ENCODE peak calls at places on chromosomes 11 and 22, in four cellular contexts. Q, B, G and O are unnamed samples.

GRCh38 chr11:45354976-45355705 is 69.0 kb upstream of the SYT13 start:
- DNase-seq in Q (peak), G (peak), B (no peak), O (peak)

GRCh38 chr22:17237031-17237668 is 17.9 kb upstream of the ADA2 start:
- DNase-seq in G (no peak), B (no peak), Q (no peak), O (no peak)

GRCh38 chr11:3826721-3827120 is 14.0 kb downstream of the RHOG start:
- DNase-seq in B (no peak), G (no peak), Q (no peak), O (no peak)

GRCh38 chr22:25410849-25411248 is 153.6 kb upstream of the GRK3 start:
- DNase-seq in Q (no peak), B (no peak), G (no peak), O (no peak)

GRCh38 chr11:66316849-66317251 is at the start of gene CD248:
- DNase-seq in Q (peak), B (no peak), G (peak), O (peak)

GRCh38 chr11:102986815-102987214 is 31.3 kb upstream of the MMP13 start:
- DNase-seq in Q (peak), B (no peak), G (no peak), O (peak)

GRCh38 chr11:96200243-96200642 is 142.8 kb downstream of the MAML2 start:
- DNase-seq in G (peak), Q (peak), B (peak), O (peak)

GRCh38 chr11:98100689-98101088 is 920.1 kb upstream of the CNTN5 start:
- DNase-seq in B (no peak), G (no peak), Q (no peak), O (no peak)

GRCh38 chr11:56890584-56891305 is 98.0 kb upstream of the OR5AK2 start:
- DNase-seq in G (no peak), B (no peak), Q (no peak), O (no peak)

GRCh38 chr11:76793391-76793811 is 10.2 kb downstream of the TSKU start:
- DNase-seq in G (no peak), B (no peak), Q (no peak), O (peak)

GRCh38 chr11:45332486-45332934 is 46.4 kb upstream of the SYT13 start:
- DNase-seq in B (no peak), Q (peak), G (peak), O (peak)

GRCh38 chr11:86805873-86806310 is 5.5 kb downstream of the PRSS23 start:
- DNase-seq in B (no peak), G (no peak), Q (no peak), O (no peak)

GRCh38 chr11:38156495-38157146 is 1558.6 kb upstream of the RAG2 start:
- DNase-seq in Q (no peak), G (no peak), B (no peak), O (no peak)

GRCh38 chr11:15819679-15820286 is 536.6 kb downstream of the SOX6 start:
- DNase-seq in G (peak), B (no peak), Q (peak), O (peak)

GRCh38 chr22:44975444-44976262 is 34.2 kb downstream of the PHF21B start:
- DNase-seq in G (peak), B (peak), Q (peak), O (peak)

GRCh38 chr11:88292156-88292844 is 45.2 kb downstream of the CTSC start:
- DNase-seq in B (no peak), G (no peak), Q (peak), O (peak)

GRCh38 chr11:13140028-13140870 is 131.1 kb downstream of the RASSF10 start:
- DNase-seq in Q (peak), B (no peak), G (no peak), O (peak)

GRCh38 chr22:37496651-37497599 is 10.7 kb upstream of the MFNG start:
- DNase-seq in Q (peak), B (peak), G (peak), O (peak)

DNA sequence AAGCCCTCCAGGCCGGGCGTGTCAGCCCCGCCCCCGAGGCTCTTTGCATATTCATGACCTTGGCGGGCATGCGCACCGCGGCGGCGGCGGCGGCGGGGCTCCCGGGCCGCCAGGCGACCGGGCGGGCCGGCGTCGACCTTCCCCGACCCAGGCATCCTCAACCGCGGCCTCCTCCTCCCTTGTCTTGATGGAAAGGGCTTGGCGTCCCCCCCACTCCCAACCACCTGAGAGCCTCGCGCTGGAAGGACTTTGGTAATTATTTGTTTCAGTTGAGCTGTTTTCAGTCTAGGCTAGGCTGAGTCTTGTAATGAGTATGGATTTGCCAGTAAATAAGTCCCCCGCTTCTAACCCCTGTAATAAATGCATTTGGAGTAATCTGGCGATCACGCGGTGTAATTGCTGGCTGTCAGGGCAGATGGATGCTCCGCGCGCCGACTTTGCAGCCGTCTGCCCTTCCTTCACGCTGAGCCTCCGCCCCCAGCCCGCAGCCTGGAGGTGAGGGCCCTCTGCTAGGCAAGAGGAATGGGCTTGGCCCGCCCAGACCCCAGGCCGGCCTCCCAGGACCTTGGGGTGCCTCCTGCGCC is 25.2 kb downstream of the FLRT1 start:
- DNase-seq in G (peak), Q (no peak), B (no peak), O (peak)
- H3K4me3 ChIP-seq in G (no peak), Q (peak), B (peak), O (peak)

DNA sequence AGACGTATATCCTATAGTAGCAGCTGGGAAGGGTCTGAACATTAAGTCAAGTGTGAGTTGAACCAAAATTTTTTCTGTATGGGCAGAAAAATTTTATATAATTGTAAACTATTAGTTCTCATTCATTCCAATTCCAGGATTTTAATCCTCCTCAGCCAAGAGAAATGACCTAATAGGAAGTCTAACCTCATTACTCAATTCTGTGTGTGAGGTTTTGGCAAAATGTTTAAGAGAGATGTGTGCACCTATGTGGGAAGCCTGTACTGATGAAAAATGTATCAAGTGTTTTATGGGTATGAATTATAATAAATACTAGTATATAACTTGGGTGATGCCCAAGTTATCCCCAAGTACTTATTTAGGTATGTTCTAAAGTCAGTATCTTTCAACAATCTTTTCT is 311.6 kb upstream of the PITPNB start:
- DNase-seq in G (no peak), B (no peak), Q (peak), O (no peak)
- H3K4me3 ChIP-seq in G (no peak), B (no peak), Q (no peak), O (no peak)

GRCh38 chr22:24145446-24146189 is 35.7 kb upstream of the SUSD2 start:
- DNase-seq in G (peak), Q (no peak), B (no peak), O (no peak)

GRCh38 chr22:24144471-24145115 is 36.7 kb upstream of the SUSD2 start:
- DNase-seq in B (no peak), Q (no peak), G (no peak), O (no peak)

GRCh38 chr22:24142241-24142640 is 39.0 kb upstream of the SUSD2 start:
- DNase-seq in G (peak), Q (no peak), B (no peak), O (no peak)

GRCh38 chr22:24142831-24143230 is 38.5 kb upstream of the SUSD2 start:
- DNase-seq in B (no peak), G (no peak), Q (no peak), O (no peak)

DNA sequence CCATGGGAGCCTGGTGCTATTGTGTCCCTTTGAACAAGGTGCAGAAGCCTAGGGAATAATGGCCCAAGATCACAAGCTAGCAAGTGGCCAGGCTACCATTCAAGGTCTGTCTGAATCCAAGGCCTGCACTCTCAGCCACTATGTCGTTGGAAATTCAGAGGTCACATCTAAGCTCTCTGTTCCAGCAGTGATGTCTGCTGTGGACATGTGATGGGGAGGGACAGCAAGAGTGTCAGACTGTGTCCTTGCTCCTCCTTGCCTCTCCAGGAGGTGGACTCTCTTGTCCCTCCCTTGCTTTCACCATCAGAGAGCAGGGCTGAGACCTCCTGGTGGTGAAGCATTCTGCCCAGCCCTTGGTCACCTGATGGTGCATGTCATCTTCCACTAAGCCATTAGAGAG is 37.2 kb upstream of the SUSD2 start:
- DNase-seq in Q (no peak), G (no peak), B (no peak), O (no peak)
- H3K4me3 ChIP-seq in Q (no peak), G (no peak), B (no peak), O (no peak)

GRCh38 chr22:30922151-30922611 is 46.4 kb downstream of the MORC2 start:
- DNase-seq in G (no peak), B (no peak), Q (peak), O (peak)
- H3K4me3 ChIP-seq in G (no peak), B (peak), Q (peak), O (peak)

DNA sequence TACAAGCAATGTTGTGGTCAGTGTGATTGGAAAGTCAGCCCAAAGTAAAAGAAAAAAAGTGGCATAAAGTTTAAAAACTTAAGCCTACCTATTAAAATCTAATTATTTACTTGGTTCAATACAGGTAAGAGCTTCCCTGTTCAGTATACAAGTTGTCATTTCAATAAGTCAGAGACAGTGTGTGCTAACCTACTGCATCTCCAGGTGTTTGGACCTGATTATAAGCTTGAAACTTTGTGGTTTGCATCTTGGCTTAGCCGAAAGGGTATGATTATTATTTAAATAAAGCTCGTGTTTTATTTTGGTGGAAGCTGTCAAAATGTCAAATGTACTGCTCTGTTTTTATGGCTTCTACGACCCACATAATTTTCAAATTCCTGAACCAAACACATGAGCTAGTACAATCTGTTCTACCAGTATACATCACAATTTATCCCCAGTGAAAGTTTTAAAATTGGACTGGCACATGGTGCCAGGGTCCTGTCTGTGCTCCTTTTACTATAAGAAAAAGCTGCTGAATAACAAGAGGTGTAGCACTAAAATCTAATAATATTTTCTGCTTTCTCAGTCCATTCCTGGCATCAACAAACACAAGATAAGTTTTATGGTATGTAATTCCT is 103.9 kb upstream of the ANO3 start:
- DNase-seq in B (no peak), Q (no peak), G (no peak), O (no peak)
- H3K4me3 ChIP-seq in B (no peak), Q (no peak), G (no peak), O (no peak)

GRCh38 chr22:35384973-35385588 is 4.2 kb downstream of the HMOX1 start:
- DNase-seq in Q (no peak), B (no peak), G (no peak), O (no peak)
- H3K4me3 ChIP-seq in Q (no peak), B (no peak), G (no peak), O (no peak)

GRCh38 chr22:19959587-19960490 is 18.2 kb upstream of the TXNRD2 start:
- DNase-seq in B (no peak), Q (no peak), G (no peak), O (no peak)
- H3K4me3 ChIP-seq in B (no peak), Q (no peak), G (no peak), O (no peak)

GRCh38 chr11:59208956-59209355 is 3.8 kb downstream of the MPEG1 start:
- DNase-seq in B (no peak), Q (peak), G (no peak), O (peak)
- H3K4me3 ChIP-seq in B (no peak), Q (no peak), G (no peak), O (no peak)

GRCh38 chr11:124751391-124751740 is 689 bp downstream of the VSIG2 start:
- DNase-seq in B (no peak), Q (no peak), G (no peak), O (no peak)
- H3K4me3 ChIP-seq in B (no peak), Q (no peak), G (no peak), O (no peak)

DNA sequence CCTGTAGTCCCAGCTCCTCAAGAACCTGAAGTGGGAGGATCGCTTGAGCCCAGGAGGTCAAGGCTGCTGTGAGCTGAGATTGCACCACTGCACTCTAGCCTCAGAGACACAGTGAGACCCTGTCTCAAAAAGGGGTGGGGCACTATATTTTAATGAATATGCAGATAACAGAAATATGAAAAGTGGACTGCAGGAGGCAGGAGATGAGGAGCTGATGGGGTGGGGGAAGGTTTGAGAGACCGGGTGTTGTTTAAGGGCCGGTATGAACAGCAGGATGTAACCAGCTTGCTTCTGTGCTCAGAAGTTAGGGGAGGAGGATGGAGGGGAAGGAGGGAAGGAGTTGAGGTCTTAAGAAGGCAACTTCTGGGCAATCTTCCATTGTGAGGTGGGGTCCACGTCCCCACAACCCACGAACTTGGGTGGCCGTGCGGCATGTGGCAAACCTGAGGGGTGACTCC is 1.3 kb upstream of the B4GALNT4 start:
- DNase-seq in G (peak), Q (no peak), B (no peak), O (no peak)
- H3K4me3 ChIP-seq in G (no peak), Q (no peak), B (no peak), O (no peak)